ENCODE peak calls at places on chromosomes 11 and 22, in five cellular contexts. L, X, R, J and N are unnamed samples.

GRCh38 chr22:35400335-35400680 is 368 bp downstream of the MCM5 start:
- DNase-seq in L (no peak), X (no peak), R (no peak), J (peak), N (no peak)

GRCh38 chr22:24189249-24190158 is 8.2 kb downstream of the SUSD2 start:
- DNase-seq in L (peak), X (peak), R (peak), J (peak), N (peak)

GRCh38 chr11:15861256-15861655 is 495.1 kb downstream of the SOX6 start:
- DNase-seq in L (no peak), X (no peak), R (no peak), J (no peak), N (no peak)

GRCh38 chr11:67312187-67313021 is 9.1 kb downstream of the SSH3 start:
- DNase-seq in L (no peak), X (no peak), R (no peak), J (no peak), N (no peak)

GRCh38 chr11:106956887-106957505 is 61.3 kb downstream of the GUCY1A2 start:
- DNase-seq in L (no peak), X (no peak), R (no peak), J (no peak), N (no peak)

GRCh38 chr11:16418698-16419097 is 62.4 kb upstream of the SOX6 start:
- DNase-seq in L (no peak), X (no peak), R (no peak), J (no peak), N (no peak)

GRCh38 chr22:41367039-41367679 is 14.6 kb upstream of the TEF start:
- DNase-seq in L (no peak), X (peak), R (peak), J (peak), N (peak)

GRCh38 chr11:118872403-118872821 is 11.3 kb upstream of the CXCR5 start:
- DNase-seq in L (no peak), X (no peak), R (no peak), J (no peak), N (no peak)